ENCODE peak calls at places on chromosomes 4 and X, in eight cellular contexts. Y is T-helper 2 cell treated with Interferon-gamma antibody and Interleukin-4, amounts not matched to agents 5 μg/mL and 100 μg/mL, for 36 hours; Z is fibroblast of pulmonary artery; X is GM10248; F is left ventricle myocardium inferior; E is WTC11; N is H9; O is SJSA1. P is an unnamed sample.
A peak's percentile ranks its signal among the peaks of the same experiment; 100 is the strongest.

GRCh38 chrX:101407167-101407747 is 468 bp downstream of the GLA start:
- DNase-seq in Y (no peak), Z (no peak), X (no peak), F (no peak), E (no peak), N (no peak), O (no peak), P (peak; percentile 49)

GRCh38 chr4:170423137-170423536 is 333.4 kb upstream of the AADAT start:
- DNase-seq in Y (no peak), Z (peak; percentile 17), X (no peak), F (no peak), E (no peak), N (no peak), O (no peak), P (no peak)

GRCh38 chr4:89489338-89489771 is 181.8 kb upstream of the GPRIN3 start:
- DNase-seq in Y (no peak), Z (no peak), X (no peak), F (peak; percentile 15), E (peak; percentile 46), N (peak; percentile 67), O (no peak), P (no peak)

GRCh38 chr4:85520765-85521749 is 46.1 kb downstream of the ARHGAP24 start:
- DNase-seq in Y (no peak), Z (peak; percentile 26), X (no peak), F (peak; percentile 55), E (no peak), N (no peak), O (no peak), P (no peak)

GRCh38 chr4:163395758-163396157 is 52.1 kb downstream of the NPY5R start:
- DNase-seq in Y (no peak), Z (no peak), X (no peak), F (no peak), E (no peak), N (no peak), O (no peak), P (peak; percentile 79)

GRCh38 chr4:143558823-143559756 is 45.6 kb downstream of the SMARCA5 start:
- DNase-seq in Y (peak; percentile 56), Z (peak; percentile 66), X (peak; percentile 79), F (peak; percentile 54), E (peak; percentile 86), N (peak; percentile 93), O (no peak), P (peak; percentile 94)

GRCh38 chr4:48044298-48044697 is 27.7 kb downstream of the NIPAL1 start:
- DNase-seq in Y (no peak), Z (no peak), X (no peak), F (no peak), E (no peak), N (no peak), O (no peak), P (no peak)

GRCh38 chr4:108830509-108831244 is 67.8 kb upstream of the ETNPPL start:
- DNase-seq in Y (peak; percentile 22), Z (peak; percentile 57), X (no peak), F (peak; percentile 64), E (no peak), N (no peak), O (no peak), P (peak; percentile 60)

GRCh38 chr4:187184513-187184912 is 460.9 kb upstream of the FAT1 start:
- DNase-seq in Y (no peak), Z (no peak), X (no peak), F (no peak), E (no peak), N (no peak), O (no peak), P (no peak)

GRCh38 chr4:113711883-113712662 is 49.5 kb downstream of the CAMK2D start:
- DNase-seq in Y (no peak), Z (no peak), X (no peak), F (no peak), E (no peak), N (no peak), O (no peak), P (no peak)

GRCh38 chrX:68801737-68802290 is 27.0 kb upstream of the EFNB1 start:
- DNase-seq in Y (no peak), Z (no peak), X (no peak), F (no peak), E (no peak), N (no peak), O (no peak), P (no peak)

GRCh38 chr4:186058253-186058979 is 10.5 kb upstream of the TLR3 start:
- DNase-seq in Y (no peak), Z (no peak), X (peak; percentile 74), F (no peak), E (no peak), N (no peak), O (no peak), P (no peak)

GRCh38 chr4:4838602-4839470 is 20.6 kb upstream of the MSX1 start:
- DNase-seq in Y (no peak), Z (no peak), X (no peak), F (no peak), E (no peak), N (peak; percentile 17), O (no peak), P (no peak)

GRCh38 chr4:145183023-145183422 is 2.6 kb upstream of the OTUD4 start:
- DNase-seq in Y (no peak), Z (no peak), X (no peak), F (no peak), E (no peak), N (no peak), O (no peak), P (peak; percentile 78)

GRCh38 chr4:159016527-159017137 is 86.2 kb upstream of the RAPGEF2 start:
- DNase-seq in Y (no peak), Z (peak; percentile 25), X (peak; percentile 62), F (no peak), E (peak; percentile 63), N (peak; percentile 51), O (no peak), P (peak; percentile 54)

GRCh38 chr4:158056689-158057245 is 116.1 kb downstream of the GASK1B start:
- DNase-seq in Y (no peak), Z (no peak), X (no peak), F (no peak), E (no peak), N (no peak), O (no peak), P (no peak)

GRCh38 chrX:152025656-152026440 is 51.4 kb upstream of the GABRE start:
- DNase-seq in Y (no peak), Z (no peak), X (no peak), F (no peak), E (no peak), N (no peak), O (no peak), P (no peak)